ENCODE peak calls at places on chromosome 6, in nine cellular contexts. B is A172; I is GM23338; W is GM04504; Y is stimulated activated CD8-positive, alpha-beta memory T cell treated with anti-CD3 and anti-CD28 coated beads, Interleukin-4, amount 100 ng/mL, for 24 hours; P is COLO829; N is bronchial epithelial cell; T is DMS153; L is activated CD4-positive, alpha-beta T cell treated with anti-CD3 and anti-CD28 coated beads, Interleukin-2, amount 10 ng/mL, durations not matched to agents 7 days and 5 days. A is an unnamed sample.
A peak's percentile ranks its signal among the peaks of the same experiment; 100 is the strongest.

GRCh38 chr6:166664135-166664534 is 37.1 kb upstream of the RPS6KA2 start:
- DNase-seq in P (no peak), Y (no peak), W (no peak), N (no peak), I (no peak), L (no peak), T (peak; percentile 15), B (no peak), A (peak; percentile 12)

GRCh38 chr6:128696651-128697391 is 176.4 kb upstream of the PTPRK start:
- DNase-seq in L (no peak), W (no peak), Y (no peak), P (peak; percentile 35), B (peak; percentile 70), T (no peak), I (no peak), N (peak; percentile 90), A (peak; percentile 77)

GRCh38 chr6:144957236-144957937 is 672.3 kb downstream of the UTRN start:
- DNase-seq in P (no peak), N (peak; percentile 76), T (no peak), B (no peak), Y (no peak), I (no peak), W (no peak), L (no peak), A (no peak)

GRCh38 chr6:108193120-108193519 is 27.3 kb downstream of the NR2E1 start:
- DNase-seq in B (no peak), N (peak; percentile 9), I (no peak), P (no peak), W (no peak), Y (no peak), T (no peak), L (no peak), A (no peak)

GRCh38 chr6:152916035-152916434 is 66.8 kb downstream of the FBXO5 start:
- DNase-seq in W (no peak), Y (no peak), T (no peak), N (peak; percentile 73), L (no peak), P (no peak), I (no peak), B (no peak), A (no peak)

GRCh38 chr6:166575190-166575589 is 11.3 kb downstream of the RAMACL start:
- DNase-seq in L (no peak), N (no peak), Y (no peak), I (no peak), W (no peak), T (no peak), B (no peak), P (no peak), A (peak; percentile 51)

GRCh38 chr6:35596448-35597442 is 84.0 kb upstream of the TULP1 start:
- DNase-seq in N (peak; percentile 76), T (no peak), L (no peak), I (no peak), W (peak; percentile 60), B (peak; percentile 94), P (peak; percentile 93), Y (no peak), A (peak; percentile 97)

GRCh38 chr6:117270960-117271507 is 5.7 kb downstream of the VGLL2 start:
- DNase-seq in W (no peak), B (no peak), I (no peak), P (no peak), T (no peak), Y (no peak), N (no peak), L (no peak), A (no peak)

GRCh38 chr6:105799051-105799450 is 287.1 kb upstream of the PRDM1 start:
- DNase-seq in Y (no peak), N (no peak), W (no peak), T (no peak), I (no peak), B (no peak), L (no peak), P (no peak), A (no peak)